ENCODE peak calls at places on chromosomes 2 and 18, in seven cellular contexts. One of them, this sample, is unnamed.

GRCh38 chr2:73870084-73870483 is 22.7 kb upstream of the ACTG2 start:
- DNase-seq in H1: no peak
- DNase-seq in HepG2: no peak
- DNase-seq in GM12878: no peak
- DNase-seq in IMR-90: peak; percentile 98
- DNase-seq in A549: no peak
- DNase-seq in K562: no peak
- DNase-seq in this sample: no peak

GRCh38 chr18:70234667-70235459 is 29.4 kb upstream of the RTTN start:
- DNase-seq in A549: peak; percentile 14
- DNase-seq in GM12878: no peak
- DNase-seq in HepG2: no peak
- DNase-seq in IMR-90: peak; percentile 62
- DNase-seq in K562: no peak
- DNase-seq in H1: no peak
- DNase-seq in this sample: no peak

GRCh38 chr2:216372761-216373291 is 543 bp upstream of the MARCHF4 start:
- DNase-seq in H1: no peak
- DNase-seq in K562: no peak
- DNase-seq in A549: peak; percentile 22
- DNase-seq in HepG2: no peak
- DNase-seq in IMR-90: peak; percentile 93
- DNase-seq in GM12878: no peak
- DNase-seq in this sample: no peak

GRCh38 chr2:240662681-240663080 is 20.0 kb downstream of the AQP12B start:
- DNase-seq in GM12878: no peak
- DNase-seq in K562: no peak
- DNase-seq in H1: no peak
- DNase-seq in A549: no peak
- DNase-seq in IMR-90: no peak
- DNase-seq in HepG2: no peak
- DNase-seq in this sample: no peak

GRCh38 chr2:158984554-158985207 is 16.2 kb downstream of the TANC1 start:
- DNase-seq in HepG2: no peak
- DNase-seq in GM12878: no peak
- DNase-seq in A549: no peak
- DNase-seq in K562: no peak
- DNase-seq in H1: no peak
- DNase-seq in IMR-90: peak; percentile 25
- DNase-seq in this sample: peak; percentile 39

GRCh38 chr2:96962567-96963203 is 23.7 kb downstream of the FAM178B start:
- DNase-seq in K562: no peak
- DNase-seq in A549: no peak
- DNase-seq in GM12878: no peak
- DNase-seq in H1: no peak
- DNase-seq in IMR-90: no peak
- DNase-seq in HepG2: no peak
- DNase-seq in this sample: no peak

GRCh38 chr2:161988589-161988988 is 85.4 kb downstream of the DPP4 start:
- DNase-seq in A549: no peak
- DNase-seq in K562: peak; percentile 14
- DNase-seq in GM12878: no peak
- DNase-seq in HepG2: no peak
- DNase-seq in IMR-90: no peak
- DNase-seq in H1: no peak
- DNase-seq in this sample: no peak

GRCh38 chr2:21035282-21035973 is 8.4 kb downstream of the APOB start:
- DNase-seq in A549: no peak
- DNase-seq in K562: no peak
- DNase-seq in HepG2: no peak
- DNase-seq in IMR-90: no peak
- DNase-seq in GM12878: no peak
- DNase-seq in H1: no peak
- DNase-seq in this sample: no peak

GRCh38 chr2:186546842-186547241 is 43.0 kb upstream of the ITGAV start:
- DNase-seq in A549: no peak
- DNase-seq in H1: no peak
- DNase-seq in HepG2: no peak
- DNase-seq in K562: no peak
- DNase-seq in IMR-90: peak; percentile 36
- DNase-seq in GM12878: no peak
- DNase-seq in this sample: no peak

GRCh38 chr18:52319423-52319822 is 20.6 kb upstream of the DCC start:
- DNase-seq in IMR-90: no peak
- DNase-seq in A549: no peak
- DNase-seq in H1: no peak
- DNase-seq in HepG2: no peak
- DNase-seq in K562: no peak
- DNase-seq in GM12878: no peak
- DNase-seq in this sample: no peak

GRCh38 chr2:172119089-172119488 is 16.4 kb upstream of the DLX2 start:
- DNase-seq in K562: no peak
- DNase-seq in HepG2: peak; percentile 86
- DNase-seq in H1: no peak
- DNase-seq in GM12878: no peak
- DNase-seq in A549: no peak
- DNase-seq in IMR-90: peak; percentile 82
- DNase-seq in this sample: no peak

GRCh38 chr18:55413474-55413873 is 174.5 kb downstream of the TCF4 start:
- DNase-seq in K562: no peak
- DNase-seq in A549: no peak
- DNase-seq in H1: no peak
- DNase-seq in IMR-90: peak; percentile 59
- DNase-seq in GM12878: no peak
- DNase-seq in HepG2: no peak
- DNase-seq in this sample: no peak

GRCh38 chr2:73992036-73992435 is 7.3 kb downstream of the TET3 start:
- DNase-seq in H1: no peak
- DNase-seq in HepG2: no peak
- DNase-seq in IMR-90: no peak
- DNase-seq in A549: no peak
- DNase-seq in GM12878: no peak
- DNase-seq in K562: no peak
- DNase-seq in this sample: no peak

GRCh38 chr18:38644875-38645641 is 1079.5 kb upstream of the CELF4 start:
- DNase-seq in A549: no peak
- DNase-seq in IMR-90: no peak
- DNase-seq in H1: no peak
- DNase-seq in GM12878: no peak
- DNase-seq in K562: no peak
- DNase-seq in HepG2: no peak
- DNase-seq in this sample: no peak

GRCh38 chr2:42223822-42224268 is 54.7 kb downstream of the EML4 start:
- DNase-seq in K562: no peak
- DNase-seq in H1: no peak
- DNase-seq in A549: no peak
- DNase-seq in HepG2: no peak
- DNase-seq in IMR-90: peak; percentile 67
- DNase-seq in GM12878: no peak
- DNase-seq in this sample: no peak

GRCh38 chr2:235030126-235030525 is 78.3 kb downstream of the SH3BP4 start:
- DNase-seq in GM12878: no peak
- DNase-seq in H1: no peak
- DNase-seq in A549: no peak
- DNase-seq in IMR-90: no peak
- DNase-seq in HepG2: no peak
- DNase-seq in K562: no peak
- DNase-seq in this sample: no peak

GRCh38 chr2:226763320-226763719 is 36.3 kb downstream of the IRS1 start:
- DNase-seq in A549: no peak
- DNase-seq in HepG2: no peak
- DNase-seq in K562: no peak
- DNase-seq in GM12878: no peak
- DNase-seq in H1: no peak
- DNase-seq in IMR-90: peak; percentile 24
- DNase-seq in this sample: no peak

GRCh38 chr18:66533693-66534092 is 70.2 kb downstream of the CDH19 start:
- DNase-seq in H1: no peak
- DNase-seq in IMR-90: no peak
- DNase-seq in K562: no peak
- DNase-seq in HepG2: no peak
- DNase-seq in GM12878: no peak
- DNase-seq in A549: no peak
- DNase-seq in this sample: no peak

GRCh38 chr2:43169987-43170732 is 56.2 kb downstream of the ZFP36L2 start:
- DNase-seq in A549: no peak
- DNase-seq in IMR-90: no peak
- DNase-seq in GM12878: no peak
- DNase-seq in H1: no peak
- DNase-seq in HepG2: no peak
- DNase-seq in K562: peak; percentile 79
- DNase-seq in this sample: peak; percentile 69

GRCh38 chr2:236117396-236117795 is 50.8 kb downstream of the GBX2 start:
- DNase-seq in HepG2: no peak
- DNase-seq in H1: no peak
- DNase-seq in IMR-90: no peak
- DNase-seq in GM12878: no peak
- DNase-seq in K562: no peak
- DNase-seq in A549: no peak
- DNase-seq in this sample: no peak

GRCh38 chr2:28754321-28754720 is 2.7 kb downstream of the PPP1CB start:
- DNase-seq in GM12878: no peak
- DNase-seq in K562: peak; percentile 25
- DNase-seq in A549: no peak
- DNase-seq in H1: no peak
- DNase-seq in IMR-90: peak; percentile 26
- DNase-seq in HepG2: no peak
- DNase-seq in this sample: no peak

GRCh38 chr18:44936485-44936884 is 255.8 kb downstream of the SETBP1 start:
- DNase-seq in HepG2: no peak
- DNase-seq in GM12878: no peak
- DNase-seq in H1: no peak
- DNase-seq in IMR-90: no peak
- DNase-seq in K562: no peak
- DNase-seq in A549: no peak
- DNase-seq in this sample: no peak

GRCh38 chr2:213451542-213452256 is 167.4 kb downstream of the SPAG16 start:
- DNase-seq in GM12878: no peak
- DNase-seq in A549: no peak
- DNase-seq in HepG2: no peak
- DNase-seq in IMR-90: no peak
- DNase-seq in H1: no peak
- DNase-seq in K562: no peak
- DNase-seq in this sample: no peak

GRCh38 chr2:33492735-33493134 is 16.3 kb downstream of the RASGRP3 start:
- DNase-seq in A549: no peak
- DNase-seq in K562: no peak
- DNase-seq in HepG2: no peak
- DNase-seq in IMR-90: no peak
- DNase-seq in H1: no peak
- DNase-seq in GM12878: no peak
- DNase-seq in this sample: no peak

GRCh38 chr18:58848685-58849084 is 16.0 kb upstream of the ZNF532 start:
- DNase-seq in IMR-90: peak; percentile 53
- DNase-seq in GM12878: no peak
- DNase-seq in H1: no peak
- DNase-seq in K562: no peak
- DNase-seq in A549: no peak
- DNase-seq in HepG2: no peak
- DNase-seq in this sample: no peak

GRCh38 chr18:42338683-42339082 is 383.6 kb downstream of the PIK3C3 start:
- DNase-seq in IMR-90: no peak
- DNase-seq in A549: no peak
- DNase-seq in K562: no peak
- DNase-seq in GM12878: no peak
- DNase-seq in HepG2: peak; percentile 88
- DNase-seq in H1: no peak
- DNase-seq in this sample: no peak

GRCh38 chr2:113077921-113078320 is 10.2 kb downstream of the IL1F10 start:
- DNase-seq in IMR-90: no peak
- DNase-seq in HepG2: no peak
- DNase-seq in GM12878: no peak
- DNase-seq in H1: no peak
- DNase-seq in K562: no peak
- DNase-seq in A549: no peak
- DNase-seq in this sample: no peak

GRCh38 chr2:191166111-191166755 is 15.4 kb upstream of the STAT4 start:
- DNase-seq in A549: no peak
- DNase-seq in HepG2: peak; percentile 69
- DNase-seq in IMR-90: peak; percentile 89
- DNase-seq in GM12878: no peak
- DNase-seq in K562: no peak
- DNase-seq in H1: no peak
- DNase-seq in this sample: no peak

GRCh38 chr2:71634571-71634970 is 181.2 kb downstream of the DYSF start:
- DNase-seq in A549: no peak
- DNase-seq in HepG2: no peak
- DNase-seq in IMR-90: no peak
- DNase-seq in K562: no peak
- DNase-seq in H1: no peak
- DNase-seq in GM12878: no peak
- DNase-seq in this sample: no peak

GRCh38 chr18:29002747-29003146 is 825.8 kb upstream of the CDH2 start:
- DNase-seq in A549: no peak
- DNase-seq in H1: no peak
- DNase-seq in HepG2: no peak
- DNase-seq in K562: no peak
- DNase-seq in GM12878: no peak
- DNase-seq in IMR-90: no peak
- DNase-seq in this sample: no peak
- TF ChIP-seq USF2 in A549: no peak
- TF ChIP-seq USF2 in H1: no peak
- TF ChIP-seq USF2 in HepG2: no peak
- TF ChIP-seq USF2 in K562: no peak
- TF ChIP-seq USF2 in GM12878: no peak
- TF ChIP-seq USF2 in IMR-90: no peak
- TF ChIP-seq USF2 in this sample: no peak

DNA sequence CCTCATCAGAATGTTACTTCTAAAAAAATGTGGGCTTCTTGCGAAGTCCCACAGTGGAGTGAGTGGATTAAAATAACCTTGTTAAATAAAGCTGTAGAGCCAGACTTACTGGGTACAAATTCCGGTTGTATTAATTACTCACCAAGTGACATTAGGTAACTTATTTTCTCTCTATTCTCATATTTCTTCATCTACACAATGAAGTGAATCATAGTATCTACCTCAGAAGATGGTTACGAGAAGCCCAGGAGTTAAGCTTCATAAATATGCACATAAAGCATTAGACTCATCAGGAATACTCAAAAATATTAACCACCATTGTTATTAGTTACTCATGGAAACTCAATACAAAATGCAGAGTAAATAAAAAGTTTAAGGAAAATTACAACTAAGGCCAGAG is 52.4 kb downstream of the HNMT start:
- DNase-seq in H1: no peak
- DNase-seq in A549: no peak
- DNase-seq in K562: no peak
- DNase-seq in HepG2: no peak
- DNase-seq in GM12878: no peak
- DNase-seq in IMR-90: no peak
- DNase-seq in this sample: no peak
- H3K4me2 ChIP-seq in H1: no peak overlapping the region
- H3K4me2 ChIP-seq in A549: no peak overlapping the region
- H3K4me2 ChIP-seq in K562: no peak overlapping the region
- H3K4me2 ChIP-seq in HepG2: no peak overlapping the region
- H3K4me2 ChIP-seq in GM12878: no peak overlapping the region
- H3K4me2 ChIP-seq in IMR-90: no peak overlapping the region
- H3K4me2 ChIP-seq in this sample: no peak overlapping the region

GRCh38 chr2:102439065-102439695 is 16.2 kb downstream of the IL18RAP start:
- DNase-seq in GM12878: no peak
- DNase-seq in IMR-90: peak; percentile 74
- DNase-seq in A549: no peak
- DNase-seq in HepG2: peak; percentile 10
- DNase-seq in K562: no peak
- DNase-seq in H1: no peak
- DNase-seq in this sample: no peak
- TF ChIP-seq USF2 in GM12878: no peak
- TF ChIP-seq USF2 in IMR-90: no peak
- TF ChIP-seq USF2 in A549: no peak
- TF ChIP-seq USF2 in HepG2: no peak
- TF ChIP-seq USF2 in K562: no peak
- TF ChIP-seq USF2 in H1: no peak
- TF ChIP-seq USF2 in this sample: no peak

GRCh38 chr18:77911973-77912372 is 662.3 kb downstream of the GALR1 start:
- DNase-seq in IMR-90: no peak
- DNase-seq in GM12878: no peak
- DNase-seq in H1: no peak
- DNase-seq in HepG2: no peak
- DNase-seq in K562: no peak
- DNase-seq in A549: no peak
- DNase-seq in this sample: no peak
- H3K4me2 ChIP-seq in IMR-90: no peak overlapping the region
- H3K4me2 ChIP-seq in GM12878: no peak overlapping the region
- H3K4me2 ChIP-seq in H1: peak overlapping the region; percentile 21
- H3K4me2 ChIP-seq in HepG2: no peak overlapping the region
- H3K4me2 ChIP-seq in K562: no peak overlapping the region
- H3K4me2 ChIP-seq in A549: no peak overlapping the region
- H3K4me2 ChIP-seq in this sample: no peak overlapping the region